ENCODE peak calls at places on chromosome 20, in five cellular contexts. One of them, this sample, is unnamed.

GRCh38 chr20:59933849-59934585 is 580 bp upstream of the SYCP2 start:
- DNase-seq in A549: peak
- DNase-seq in upper lobe of left lung: peak
- DNase-seq in fibroblast of pulmonary artery: peak
- DNase-seq in foreskin fibroblast: peak
- DNase-seq in this sample: peak

GRCh38 chr20:37934634-37935010 is 31.7 kb downstream of the VSTM2L start:
- DNase-seq in fibroblast of pulmonary artery: no peak
- DNase-seq in upper lobe of left lung: no peak
- DNase-seq in A549: no peak
- DNase-seq in foreskin fibroblast: no peak
- DNase-seq in this sample: no peak

GRCh38 chr20:22535483-22535882 is 48.9 kb downstream of the FOXA2 start:
- DNase-seq in upper lobe of left lung: no peak
- DNase-seq in foreskin fibroblast: no peak
- DNase-seq in A549: no peak
- DNase-seq in fibroblast of pulmonary artery: no peak
- DNase-seq in this sample: no peak

GRCh38 chr20:8912731-8913130 is 156.2 kb upstream of the PLCB4 start:
- DNase-seq in A549: no peak
- DNase-seq in foreskin fibroblast: no peak
- DNase-seq in fibroblast of pulmonary artery: no peak
- DNase-seq in upper lobe of left lung: no peak
- DNase-seq in this sample: no peak

GRCh38 chr20:3158968-3159431 is 665 bp downstream of the FASTKD5 start:
- DNase-seq in foreskin fibroblast: peak
- DNase-seq in fibroblast of pulmonary artery: peak
- DNase-seq in upper lobe of left lung: no peak
- DNase-seq in A549: peak
- DNase-seq in this sample: peak

GRCh38 chr20:4956200-4956810 is 45.0 kb downstream of the SLC23A2 start:
- DNase-seq in fibroblast of pulmonary artery: peak
- DNase-seq in upper lobe of left lung: no peak
- DNase-seq in A549: peak
- DNase-seq in foreskin fibroblast: peak
- DNase-seq in this sample: peak

GRCh38 chr20:35607003-35607735 is 8.5 kb upstream of the SPAG4 start:
- DNase-seq in upper lobe of left lung: no peak
- DNase-seq in foreskin fibroblast: no peak
- DNase-seq in fibroblast of pulmonary artery: no peak
- DNase-seq in A549: no peak
- DNase-seq in this sample: no peak

GRCh38 chr20:5919634-5920544 is 30.4 kb downstream of the TRMT6 start:
- DNase-seq in upper lobe of left lung: no peak
- DNase-seq in fibroblast of pulmonary artery: peak
- DNase-seq in foreskin fibroblast: no peak
- DNase-seq in A549: no peak
- DNase-seq in this sample: no peak

GRCh38 chr20:34997171-34997570 is 41.5 kb downstream of the MYH7B start:
- DNase-seq in A549: no peak
- DNase-seq in upper lobe of left lung: no peak
- DNase-seq in foreskin fibroblast: peak
- DNase-seq in fibroblast of pulmonary artery: no peak
- DNase-seq in this sample: peak

GRCh38 chr20:528923-529594 is 14.5 kb downstream of the CSNK2A1 start:
- DNase-seq in A549: peak
- DNase-seq in fibroblast of pulmonary artery: peak
- DNase-seq in foreskin fibroblast: peak
- DNase-seq in upper lobe of left lung: no peak
- DNase-seq in this sample: peak

GRCh38 chr20:43293068-43293786 is 103.5 kb upstream of the PTPRT start:
- DNase-seq in upper lobe of left lung: peak
- DNase-seq in fibroblast of pulmonary artery: no peak
- DNase-seq in A549: no peak
- DNase-seq in foreskin fibroblast: no peak
- DNase-seq in this sample: no peak
- TF ChIP-seq CTCF in upper lobe of left lung: no peak
- TF ChIP-seq CTCF in fibroblast of pulmonary artery: no peak
- TF ChIP-seq CTCF in A549: no peak
- TF ChIP-seq CTCF in foreskin fibroblast: no peak
- TF ChIP-seq CTCF in this sample: no peak

DNA sequence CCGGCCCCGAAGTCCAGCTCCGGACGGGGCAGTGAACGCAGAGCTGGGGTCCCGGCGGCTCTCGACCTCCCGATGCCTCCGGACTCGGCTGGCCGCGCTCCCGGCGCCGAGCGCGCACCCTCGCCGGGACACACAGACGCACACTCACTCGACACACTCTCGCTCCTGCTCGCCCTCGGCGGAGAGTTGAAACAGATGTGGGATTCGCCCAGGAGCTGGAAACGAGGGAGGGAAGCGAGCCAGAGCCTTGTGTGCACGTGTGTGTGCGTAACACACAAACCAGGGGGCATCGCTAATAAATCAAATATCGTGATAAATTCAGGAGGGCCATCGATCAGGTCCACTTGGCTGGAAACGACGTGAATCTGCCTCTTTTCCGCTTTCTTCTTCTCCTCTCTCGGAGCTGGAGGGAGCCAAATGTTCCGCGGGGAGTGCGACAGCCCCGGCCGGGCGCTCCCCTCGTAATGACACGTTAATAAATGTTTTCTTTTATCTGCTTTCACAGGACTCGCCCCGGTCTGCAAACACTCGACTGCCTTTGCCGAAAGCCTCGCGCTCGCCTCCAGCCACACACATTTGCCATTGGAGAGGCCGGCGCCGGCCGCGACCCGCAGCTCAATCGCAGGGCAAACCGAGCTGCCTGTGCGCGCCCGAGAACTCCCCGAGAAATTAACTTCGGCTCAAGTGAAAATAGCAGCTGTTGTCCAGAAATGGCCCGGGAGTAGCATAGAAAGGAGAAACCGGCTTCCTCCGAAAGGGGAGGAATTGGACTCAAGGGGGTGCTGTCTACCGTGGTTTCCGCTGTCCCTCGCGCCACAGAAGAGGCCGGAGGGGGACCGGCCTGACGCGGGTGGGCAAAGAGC is 850 bp upstream of the SULF2 start:
- DNase-seq in fibroblast of pulmonary artery: peak
- DNase-seq in upper lobe of left lung: peak
- DNase-seq in foreskin fibroblast: peak
- DNase-seq in A549: peak
- DNase-seq in this sample: peak
- H3K4me3 ChIP-seq in fibroblast of pulmonary artery: peak
- H3K4me3 ChIP-seq in upper lobe of left lung: peak
- H3K4me3 ChIP-seq in foreskin fibroblast: peak
- H3K4me3 ChIP-seq in A549: peak
- H3K4me3 ChIP-seq in this sample: peak

DNA sequence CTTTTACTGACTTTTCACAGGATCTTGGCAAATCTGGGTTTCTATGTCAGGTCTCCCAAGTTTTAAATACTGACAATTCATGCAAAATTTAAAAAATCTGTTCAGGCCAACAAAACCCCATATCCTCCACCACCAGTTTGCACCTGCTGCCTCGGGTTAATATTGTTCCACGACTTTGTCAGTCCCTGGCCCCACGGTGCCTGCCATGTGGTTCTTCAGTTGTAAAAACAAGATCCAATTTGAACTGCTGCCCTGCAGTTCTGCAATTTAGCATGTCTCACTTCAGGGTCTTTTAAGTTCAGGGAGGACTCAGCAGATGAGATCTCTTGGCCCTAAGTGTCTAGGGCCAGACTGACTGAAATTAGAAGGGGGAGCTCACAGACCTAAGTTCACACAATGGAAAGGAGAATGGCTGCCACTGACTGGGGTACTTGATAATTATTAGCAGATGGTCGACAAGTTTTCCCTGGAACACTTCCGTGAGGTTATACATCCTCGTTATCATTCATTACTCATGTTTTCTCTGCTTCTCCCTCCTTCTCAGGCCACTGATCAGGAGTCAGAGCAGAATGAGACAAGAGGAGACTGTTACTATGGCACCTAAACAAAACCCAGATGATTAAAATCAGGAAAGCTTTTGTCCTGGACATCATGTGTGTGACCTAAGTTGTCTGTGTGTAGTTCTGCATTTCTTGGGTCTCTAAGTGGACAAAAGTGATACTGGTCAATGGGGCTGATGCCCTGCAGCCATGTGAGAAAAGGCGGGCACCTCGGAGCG is 223.5 kb downstream of the KIF16B start:
- DNase-seq in A549: no peak
- DNase-seq in foreskin fibroblast: peak
- DNase-seq in upper lobe of left lung: no peak
- DNase-seq in fibroblast of pulmonary artery: peak
- DNase-seq in this sample: peak
- TF ChIP-seq CTCF in A549: no peak
- TF ChIP-seq CTCF in foreskin fibroblast: no peak
- TF ChIP-seq CTCF in upper lobe of left lung: no peak
- TF ChIP-seq CTCF in fibroblast of pulmonary artery: no peak
- TF ChIP-seq CTCF in this sample: no peak

GRCh38 chr20:53287357-53288042 is 306.1 kb downstream of the ZNF217 start:
- DNase-seq in fibroblast of pulmonary artery: no peak
- DNase-seq in A549: no peak
- DNase-seq in foreskin fibroblast: no peak
- DNase-seq in upper lobe of left lung: no peak
- DNase-seq in this sample: no peak
- H3K4me3 ChIP-seq in fibroblast of pulmonary artery: no peak
- H3K4me3 ChIP-seq in A549: no peak
- H3K4me3 ChIP-seq in foreskin fibroblast: no peak
- H3K4me3 ChIP-seq in upper lobe of left lung: no peak
- H3K4me3 ChIP-seq in this sample: no peak

DNA sequence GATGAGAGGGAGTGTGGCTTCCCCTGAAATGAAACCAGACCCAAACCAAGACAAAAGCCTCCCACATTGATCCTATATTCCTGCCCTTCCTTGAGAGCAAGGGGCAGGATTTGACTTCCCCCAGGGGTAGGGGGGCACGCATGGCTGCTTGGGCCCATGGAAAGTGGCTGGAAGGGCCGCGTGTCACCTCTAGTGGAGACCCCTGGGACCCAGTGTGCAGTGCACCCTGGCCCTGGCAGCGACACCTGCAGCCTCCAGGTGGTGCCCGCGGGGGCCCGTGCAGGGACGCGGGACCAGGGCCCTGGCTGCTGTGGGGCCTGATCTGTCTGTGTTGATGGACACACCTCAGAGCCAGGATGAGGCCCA is 18.0 kb upstream of the SLCO4A1 start:
- DNase-seq in upper lobe of left lung: no peak
- DNase-seq in A549: no peak
- DNase-seq in fibroblast of pulmonary artery: no peak
- DNase-seq in foreskin fibroblast: no peak
- DNase-seq in this sample: no peak
- TF ChIP-seq CTCF in upper lobe of left lung: no peak
- TF ChIP-seq CTCF in A549: no peak
- TF ChIP-seq CTCF in fibroblast of pulmonary artery: no peak
- TF ChIP-seq CTCF in foreskin fibroblast: no peak
- TF ChIP-seq CTCF in this sample: no peak

This sample was measured in choroid plexus epithelial cell.